ENCODE peak calls at places on chromosomes 11 and 22, in six cellular contexts. G is Calu3; S is DMS153; T is stimulated activated CD8-positive, alpha-beta memory T cell treated with anti-CD3 and anti-CD28 coated beads, Interleukin-7, amount 100 ng/mL, for 48 hours; B is AG04450; V is SHP77. M is an unnamed sample.

GRCh38 chr11:81071641-81072040 is 1630.8 kb upstream of the TENM4 start:
- DNase-seq in S (no peak), B (no peak), T (no peak), V (no peak), G (no peak), M (no peak)

GRCh38 chr11:44818110-44818509 is 91.3 kb downstream of the TSPAN18 start:
- DNase-seq in T (no peak), B (no peak), V (no peak), S (no peak), G (no peak), M (no peak)

GRCh38 chr11:6843670-6844069 is 1.8 kb upstream of the OR10A5 start:
- DNase-seq in S (no peak), T (no peak), G (no peak), B (no peak), V (no peak), M (no peak)

GRCh38 chr11:30406978-30407762 is 84.3 kb downstream of the ARL14EP start:
- DNase-seq in B (no peak), V (no peak), S (peak; percentile 2), T (no peak), G (no peak), M (no peak)

GRCh38 chr11:122069946-122070345 is 46.1 kb downstream of the BLID start:
- DNase-seq in S (peak; percentile 8), T (no peak), V (peak; percentile 20), G (peak; percentile 4), B (peak; percentile 72), M (no peak)

GRCh38 chr11:96049426-96049825 is 125.5 kb upstream of the MTMR2 start:
- DNase-seq in T (no peak), S (no peak), G (no peak), B (no peak), V (no peak), M (no peak)

GRCh38 chr11:393219-394033 is 583 bp upstream of the PKP3 start:
- DNase-seq in G (peak; percentile 94), V (no peak), S (no peak), B (peak; percentile 42), T (no peak), M (no peak)

GRCh38 chr11:113681711-113682410 is 24.2 kb downstream of the TMPRSS5 start:
- DNase-seq in B (no peak), G (no peak), T (no peak), V (no peak), S (no peak), M (no peak)

GRCh38 chr11:115170133-115170815 is 333.9 kb downstream of the CADM1 start:
- DNase-seq in B (no peak), T (no peak), G (peak; percentile 10), S (no peak), V (peak; percentile 4), M (no peak)

GRCh38 chr11:131667566-131667965 is 297.2 kb downstream of the NTM start:
- DNase-seq in S (no peak), B (no peak), V (no peak), T (no peak), G (no peak), M (no peak)

GRCh38 chr11:82458777-82459176 is 274.9 kb downstream of the FAM181B start:
- DNase-seq in V (no peak), T (no peak), B (no peak), S (no peak), G (no peak), M (no peak)

GRCh38 chr11:2538951-2539735 is 94.3 kb downstream of the KCNQ1 start:
- DNase-seq in T (no peak), B (no peak), S (no peak), V (no peak), G (no peak), M (no peak)

GRCh38 chr22:42939451-42939881 is 75.5 kb downstream of the PACSIN2 start:
- DNase-seq in S (no peak), V (no peak), T (no peak), G (peak; percentile 46), B (no peak), M (no peak)

GRCh38 chr22:44572414-44573207 is 74.6 kb upstream of the RTL6 start:
- DNase-seq in G (no peak), T (no peak), V (no peak), B (no peak), S (no peak), M (no peak)

GRCh38 chr11:60631939-60632338 is 67.5 kb upstream of the MS4A8 start:
- DNase-seq in G (no peak), V (no peak), B (no peak), T (no peak), S (no peak), M (no peak)

GRCh38 chr22:37633693-37634504 is 5.6 kb upstream of the SH3BP1 start:
- DNase-seq in S (peak; percentile 46), B (peak; percentile 84), G (no peak), T (peak; percentile 69), V (peak; percentile 73), M (peak; percentile 82)

GRCh38 chr11:7677071-7677470 is 3.8 kb upstream of the CYB5R2 start:
- DNase-seq in V (no peak), B (no peak), S (no peak), G (no peak), T (no peak), M (no peak)

M was measured in DMS 273 treated with DMSO at 0.1 percent for 48 hours.